ENCODE peak calls at places on chromosomes 4 and X, in nine cellular contexts. W is amygdala; B is NCI-H345; I is stimulated activated CD4-positive, alpha-beta T cell treated with anti-CD3 and anti-CD28 coated beads, Interleukin-2, amount 100 ng/mL, for 4 hours; S is HS-5; L is NCI-H460; A is posterior cingulate gyrus; C is hepatic stellate cell; V is epithelial cell of esophagus. D is an unnamed sample.

GRCh38 chr4:54100607-54101189 is 735 bp downstream of the GSX2 start:
- DNase-seq in I (no peak), L (no peak), C (peak), B (no peak), V (no peak), W (no peak), S (no peak), A (no peak), D (no peak)

GRCh38 chrX:153960786-153961185 is 10.8 kb downstream of the HCFC1 start:
- DNase-seq in C (no peak), V (no peak), W (no peak), B (no peak), A (no peak), I (no peak), S (no peak), L (no peak), D (no peak)

GRCh38 chr4:34512631-34513030 is 1731.7 kb downstream of the ARAP2 start:
- DNase-seq in B (no peak), I (no peak), V (no peak), L (no peak), S (no peak), C (no peak), A (no peak), W (no peak), D (no peak)

GRCh38 chrX:108304210-108304609 is 134.0 kb downstream of the COL4A6 start:
- DNase-seq in C (no peak), V (no peak), S (no peak), L (no peak), W (no peak), I (no peak), B (peak), A (no peak), D (no peak)

GRCh38 chr4:129254126-129254525 is 158.2 kb downstream of the C4orf33 start:
- DNase-seq in A (no peak), B (no peak), V (no peak), L (no peak), C (no peak), I (no peak), S (no peak), W (no peak), D (no peak)

GRCh38 chr4:27154706-27155105 is 294.1 kb downstream of the STIM2 start:
- DNase-seq in S (peak), L (no peak), A (no peak), V (peak), W (no peak), B (peak), C (no peak), I (no peak), D (no peak)

GRCh38 chr4:9800878-9801277 is 19.4 kb downstream of the DRD5 start:
- DNase-seq in I (no peak), S (no peak), L (no peak), A (no peak), V (no peak), W (no peak), B (peak), C (no peak), D (no peak)

GRCh38 chrX:40068048-40068447 is 29.7 kb downstream of the BCOR start:
- DNase-seq in L (peak), S (peak), B (peak), C (no peak), A (no peak), I (no peak), V (no peak), W (no peak), D (no peak)

GRCh38 chr4:155735506-155735905 is 23.3 kb upstream of the GUCY1B1 start:
- DNase-seq in W (no peak), V (no peak), S (no peak), B (no peak), L (no peak), I (no peak), C (no peak), A (no peak), D (no peak)

GRCh38 chr4:116132946-116133345 is 952.4 kb downstream of the TRAM1L1 start:
- DNase-seq in B (no peak), I (no peak), A (no peak), S (no peak), C (no peak), L (no peak), W (no peak), V (no peak), D (no peak)

GRCh38 chr4:100348472-100348871 is 158.2 kb upstream of the DDIT4L start:
- DNase-seq in V (peak), L (peak), W (no peak), B (no peak), A (no peak), S (peak), C (no peak), I (no peak), D (peak)

D was measured in HS-27A.